ENCODE peak calls at places on chromosomes 12 and 14, in seven cellular contexts. One of them, this sample, is unnamed.

GRCh38 chr14:61564623-61565091 is 130.7 kb upstream of the HIF1A start:
- DNase-seq in left lung: no peak
- DNase-seq in RWPE2: peak
- DNase-seq in fibroblast of lung: peak
- DNase-seq in A673: no peak
- DNase-seq in cardiac fibroblast: peak
- DNase-seq in omental fat pad: peak
- DNase-seq in this sample: no peak

GRCh38 chr14:92503756-92504491 is 9.7 kb upstream of the RIN3 start:
- DNase-seq in left lung: no peak
- DNase-seq in RWPE2: peak
- DNase-seq in fibroblast of lung: peak
- DNase-seq in A673: no peak
- DNase-seq in cardiac fibroblast: peak
- DNase-seq in omental fat pad: peak
- DNase-seq in this sample: no peak

GRCh38 chr12:91994208-91994797 is 151.3 kb downstream of the BTG1 start:
- DNase-seq in left lung: no peak
- DNase-seq in RWPE2: no peak
- DNase-seq in fibroblast of lung: no peak
- DNase-seq in A673: no peak
- DNase-seq in cardiac fibroblast: no peak
- DNase-seq in omental fat pad: no peak
- DNase-seq in this sample: no peak

GRCh38 chr12:105385141-105385540 is 54.6 kb downstream of the C12orf75 start:
- DNase-seq in left lung: no peak
- DNase-seq in RWPE2: no peak
- DNase-seq in fibroblast of lung: peak
- DNase-seq in A673: no peak
- DNase-seq in cardiac fibroblast: peak
- DNase-seq in omental fat pad: no peak
- DNase-seq in this sample: no peak

GRCh38 chr12:2958432-2959193 is 584 bp upstream of the TEAD4 start:
- DNase-seq in left lung: peak
- DNase-seq in RWPE2: peak
- DNase-seq in fibroblast of lung: peak
- DNase-seq in A673: peak
- DNase-seq in cardiac fibroblast: peak
- DNase-seq in omental fat pad: no peak
- DNase-seq in this sample: no peak

GRCh38 chr14:76339922-76340615 is 35.9 kb upstream of the ESRRB start:
- DNase-seq in left lung: no peak
- DNase-seq in RWPE2: no peak
- DNase-seq in fibroblast of lung: no peak
- DNase-seq in A673: no peak
- DNase-seq in cardiac fibroblast: no peak
- DNase-seq in omental fat pad: no peak
- DNase-seq in this sample: no peak

GRCh38 chr12:75850751-75851462 is 180.7 kb downstream of the PHLDA1 start:
- DNase-seq in left lung: no peak
- DNase-seq in RWPE2: no peak
- DNase-seq in fibroblast of lung: peak
- DNase-seq in A673: no peak
- DNase-seq in cardiac fibroblast: peak
- DNase-seq in omental fat pad: no peak
- DNase-seq in this sample: no peak

GRCh38 chr12:75305412-75306332 is 24.5 kb downstream of the CAPS2 start:
- DNase-seq in left lung: peak
- DNase-seq in RWPE2: no peak
- DNase-seq in fibroblast of lung: no peak
- DNase-seq in A673: no peak
- DNase-seq in cardiac fibroblast: no peak
- DNase-seq in omental fat pad: no peak
- DNase-seq in this sample: no peak

GRCh38 chr12:93163260-93164036 is 214.3 kb upstream of the NUDT4 start:
- DNase-seq in left lung: no peak
- DNase-seq in RWPE2: no peak
- DNase-seq in fibroblast of lung: peak
- DNase-seq in A673: no peak
- DNase-seq in cardiac fibroblast: no peak
- DNase-seq in omental fat pad: no peak
- DNase-seq in this sample: no peak

GRCh38 chr12:49901986-49902385 is 1.7 kb downstream of the FAIM2 start:
- DNase-seq in left lung: no peak
- DNase-seq in RWPE2: no peak
- DNase-seq in fibroblast of lung: no peak
- DNase-seq in A673: no peak
- DNase-seq in cardiac fibroblast: no peak
- DNase-seq in omental fat pad: no peak
- DNase-seq in this sample: no peak

GRCh38 chr12:132413931-132414588 is 75.9 kb upstream of the FBRSL1 start:
- DNase-seq in left lung: no peak
- DNase-seq in RWPE2: no peak
- DNase-seq in fibroblast of lung: no peak
- DNase-seq in A673: peak
- DNase-seq in cardiac fibroblast: no peak
- DNase-seq in omental fat pad: no peak
- DNase-seq in this sample: no peak
- TF ChIP-seq CTCF in left lung: peak
- TF ChIP-seq CTCF in RWPE2: peak
- TF ChIP-seq CTCF in fibroblast of lung: peak
- TF ChIP-seq CTCF in A673: peak
- TF ChIP-seq CTCF in cardiac fibroblast: peak
- TF ChIP-seq CTCF in omental fat pad: no peak
- TF ChIP-seq CTCF in this sample: no peak

GRCh38 chr12:40970320-40970907 is 217.7 kb upstream of the PDZRN4 start:
- DNase-seq in left lung: no peak
- DNase-seq in RWPE2: no peak
- DNase-seq in fibroblast of lung: no peak
- DNase-seq in A673: peak
- DNase-seq in cardiac fibroblast: no peak
- DNase-seq in omental fat pad: no peak
- DNase-seq in this sample: no peak
- TF ChIP-seq CTCF in left lung: no peak
- TF ChIP-seq CTCF in RWPE2: peak
- TF ChIP-seq CTCF in fibroblast of lung: no peak
- TF ChIP-seq CTCF in A673: peak
- TF ChIP-seq CTCF in cardiac fibroblast: no peak
- TF ChIP-seq CTCF in omental fat pad: no peak
- TF ChIP-seq CTCF in this sample: no peak

DNA sequence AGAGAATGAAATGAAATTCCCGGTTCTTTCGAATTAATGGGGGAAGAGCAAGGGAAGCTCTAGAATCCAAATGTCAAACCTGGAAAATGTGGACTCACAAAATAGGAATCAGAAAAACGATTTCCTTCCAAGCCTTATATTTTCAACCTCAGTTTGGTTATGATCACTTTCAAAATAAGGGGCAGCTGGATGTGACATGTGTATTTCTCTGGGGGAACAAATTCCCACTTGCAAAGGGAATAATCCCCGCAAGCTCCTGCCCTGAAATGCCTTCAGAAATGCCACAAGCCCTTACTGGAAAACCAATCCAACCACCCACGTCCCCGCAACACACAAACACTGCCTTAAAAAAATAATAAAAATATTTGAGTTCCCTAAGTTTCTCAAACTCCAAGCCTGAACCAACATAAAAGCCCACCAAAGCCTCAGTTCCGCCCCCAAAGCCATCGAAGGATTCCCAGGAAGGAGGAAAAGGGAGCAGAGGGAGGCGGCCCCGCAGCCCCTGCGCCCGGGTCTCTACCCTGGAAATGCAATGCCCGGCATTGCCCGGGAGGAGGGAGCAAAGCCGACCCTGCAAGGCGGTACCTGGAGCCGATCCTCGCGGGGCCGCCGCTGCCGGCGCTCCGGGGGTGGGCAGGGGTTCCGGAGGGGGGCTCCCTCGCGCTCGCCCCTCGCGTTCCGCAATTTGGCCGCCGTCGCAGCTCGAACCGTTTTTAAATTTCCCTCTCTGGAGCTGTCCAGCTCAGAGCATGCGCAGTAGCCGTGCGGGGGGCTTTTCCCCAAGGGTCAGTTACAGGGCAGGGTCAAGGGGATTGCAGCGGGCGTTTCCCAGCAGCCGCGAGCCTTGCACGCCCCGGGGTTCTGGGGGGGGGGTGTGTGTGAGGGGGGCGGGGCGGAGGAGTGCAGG is at the start of gene FOXN4:
- DNase-seq in left lung: peak
- DNase-seq in RWPE2: no peak
- DNase-seq in fibroblast of lung: no peak
- DNase-seq in A673: no peak
- DNase-seq in cardiac fibroblast: no peak
- DNase-seq in omental fat pad: no peak
- DNase-seq in this sample: no peak
- TF ChIP-seq CTCF in left lung: no peak
- TF ChIP-seq CTCF in RWPE2: no peak
- TF ChIP-seq CTCF in fibroblast of lung: no peak
- TF ChIP-seq CTCF in A673: no peak
- TF ChIP-seq CTCF in cardiac fibroblast: no peak
- TF ChIP-seq CTCF in omental fat pad: no peak
- TF ChIP-seq CTCF in this sample: no peak

GRCh38 chr14:21913759-21914158 is 240.1 kb upstream of the OR4E1 start:
- DNase-seq in left lung: peak
- DNase-seq in RWPE2: no peak
- DNase-seq in fibroblast of lung: peak
- DNase-seq in A673: peak
- DNase-seq in cardiac fibroblast: peak
- DNase-seq in omental fat pad: no peak
- DNase-seq in this sample: peak
- TF ChIP-seq CTCF in left lung: peak
- TF ChIP-seq CTCF in RWPE2: peak
- TF ChIP-seq CTCF in fibroblast of lung: peak
- TF ChIP-seq CTCF in A673: peak
- TF ChIP-seq CTCF in cardiac fibroblast: peak
- TF ChIP-seq CTCF in omental fat pad: no peak
- TF ChIP-seq CTCF in this sample: peak